ENCODE peak calls at places on chromosomes 1 and 21, in four cellular contexts. One of them, this sample, is unnamed.

GRCh38 chr1:51519048-51519856 is at the start of gene EPS15:
- DNase-seq in lower lobe of right lung: peak
- DNase-seq in sciatic nerve: peak
- DNase-seq in fibroblast of pulmonary artery: peak
- DNase-seq in this sample: peak

GRCh38 chr1:170156594-170156993 is 10.8 kb downstream of the NTMT2 start:
- DNase-seq in lower lobe of right lung: no peak
- DNase-seq in sciatic nerve: no peak
- DNase-seq in fibroblast of pulmonary artery: no peak
- DNase-seq in this sample: no peak

GRCh38 chr1:6185635-6186382 is 5.7 kb upstream of the CHD5 start:
- DNase-seq in lower lobe of right lung: no peak
- DNase-seq in sciatic nerve: no peak
- DNase-seq in fibroblast of pulmonary artery: peak
- DNase-seq in this sample: no peak

GRCh38 chr1:170536924-170537551 is 5.1 kb downstream of the GORAB start:
- DNase-seq in lower lobe of right lung: no peak
- DNase-seq in sciatic nerve: no peak
- DNase-seq in fibroblast of pulmonary artery: no peak
- DNase-seq in this sample: no peak

GRCh38 chr1:89657886-89658285 is 25.0 kb downstream of the LRRC8C start:
- DNase-seq in lower lobe of right lung: no peak
- DNase-seq in sciatic nerve: no peak
- DNase-seq in fibroblast of pulmonary artery: no peak
- DNase-seq in this sample: no peak

GRCh38 chr21:18549214-18549905 is 145.8 kb upstream of the TMPRSS15 start:
- DNase-seq in lower lobe of right lung: no peak
- DNase-seq in sciatic nerve: no peak
- DNase-seq in fibroblast of pulmonary artery: no peak
- DNase-seq in this sample: no peak

GRCh38 chr1:207831517-207832327 is 79.2 kb downstream of the CD34 start:
- DNase-seq in lower lobe of right lung: no peak
- DNase-seq in sciatic nerve: no peak
- DNase-seq in fibroblast of pulmonary artery: no peak
- DNase-seq in this sample: peak

GRCh38 chr1:155989992-155990325 is 11.6 kb upstream of the ARHGEF2 start:
- DNase-seq in lower lobe of right lung: no peak
- DNase-seq in sciatic nerve: no peak
- DNase-seq in fibroblast of pulmonary artery: no peak
- DNase-seq in this sample: no peak

GRCh38 chr1:45304311-45305081 is 22.2 kb upstream of the HPDL start:
- DNase-seq in lower lobe of right lung: no peak
- DNase-seq in sciatic nerve: peak
- DNase-seq in fibroblast of pulmonary artery: no peak
- DNase-seq in this sample: peak

GRCh38 chr1:55813619-55814018 is 598.5 kb upstream of the USP24 start:
- DNase-seq in lower lobe of right lung: no peak
- DNase-seq in sciatic nerve: peak
- DNase-seq in fibroblast of pulmonary artery: peak
- DNase-seq in this sample: no peak

GRCh38 chr1:6127587-6128163 is 52.4 kb downstream of the CHD5 start:
- DNase-seq in lower lobe of right lung: peak
- DNase-seq in sciatic nerve: peak
- DNase-seq in fibroblast of pulmonary artery: peak
- DNase-seq in this sample: no peak

GRCh38 chr1:235882816-235883215 is 16.1 kb upstream of the LYST start:
- DNase-seq in lower lobe of right lung: no peak
- DNase-seq in sciatic nerve: no peak
- DNase-seq in fibroblast of pulmonary artery: no peak
- DNase-seq in this sample: no peak

GRCh38 chr1:109776206-109776835 is 12.6 kb upstream of the EPS8L3 start:
- DNase-seq in lower lobe of right lung: peak
- DNase-seq in sciatic nerve: peak
- DNase-seq in fibroblast of pulmonary artery: no peak
- DNase-seq in this sample: no peak

GRCh38 chr1:58932820-58933598 is 149.2 kb upstream of the JUN start:
- DNase-seq in lower lobe of right lung: peak
- DNase-seq in sciatic nerve: no peak
- DNase-seq in fibroblast of pulmonary artery: peak
- DNase-seq in this sample: no peak